ENCODE peak calls at places on chromosomes 11 and 22, in nine cellular contexts. H is heart left ventricle, R is H9, Y is substantia nigra, K is ACHN, T is germinal center, X is choroid plexus epithelial cell, L is mesendoderm, A is EL. W is an unnamed sample.

GRCh38 chr11:108568183-108568858 is 25.2 kb downstream of the EXPH5 start:
- DNase-seq in H (no peak), R (no peak), Y (no peak), K (no peak), T (no peak), X (no peak), L (no peak), A (no peak), W (no peak)

GRCh38 chr11:44934110-44934509 is 16.6 kb downstream of the TP53I11 start:
- DNase-seq in H (no peak), R (no peak), Y (no peak), K (no peak), T (no peak), X (no peak), L (no peak), A (no peak), W (no peak)

GRCh38 chr22:46422896-46423295 is 87.4 kb downstream of the TRMU start:
- DNase-seq in H (peak), R (no peak), Y (no peak), K (no peak), T (no peak), X (no peak), L (no peak), A (no peak), W (no peak)

GRCh38 chr11:125892071-125892470 is 4.6 kb downstream of the HYLS1 start:
- DNase-seq in H (no peak), R (no peak), Y (no peak), K (no peak), T (no peak), X (no peak), L (no peak), A (peak), W (no peak)

GRCh38 chr11:3083321-3083720 is 26.1 kb upstream of the CARS1 start:
- DNase-seq in H (no peak), R (no peak), Y (no peak), K (no peak), T (no peak), X (no peak), L (no peak), A (no peak), W (no peak)

GRCh38 chr11:108662700-108663099 is 2.2 kb upstream of the DDX10 start:
- DNase-seq in H (no peak), R (no peak), Y (no peak), K (no peak), T (no peak), X (no peak), L (no peak), A (no peak), W (no peak)

GRCh38 chr11:48003926-48004325 is 23.6 kb downstream of the PTPRJ start:
- DNase-seq in H (no peak), R (no peak), Y (no peak), K (no peak), T (no peak), X (no peak), L (no peak), A (no peak), W (no peak)

GRCh38 chr11:73326929-73327811 is 19.1 kb downstream of the ARHGEF17 start:
- DNase-seq in H (no peak), R (no peak), Y (no peak), K (no peak), T (no peak), X (peak), L (no peak), A (peak), W (peak)

GRCh38 chr22:46672731-46673130 is 52.5 kb downstream of the GRAMD4 start:
- DNase-seq in H (no peak), R (no peak), Y (no peak), K (no peak), T (no peak), X (no peak), L (no peak), A (no peak), W (no peak)

GRCh38 chr11:34626393-34626792 is 5.5 kb downstream of the EHF start:
- DNase-seq in H (no peak), R (no peak), Y (no peak), K (no peak), T (no peak), X (no peak), L (no peak), A (no peak), W (no peak)

GRCh38 chr22:37324340-37325023 is 42.2 kb downstream of the CYTH4 start:
- DNase-seq in H (no peak), R (no peak), Y (no peak), K (no peak), T (no peak), X (no peak), L (no peak), A (no peak), W (peak)

GRCh38 chr22:39545310-39546063 is 12.9 kb upstream of the RPS19BP1 start:
- DNase-seq in H (no peak), R (peak), Y (no peak), K (peak), T (no peak), X (no peak), L (peak), A (no peak), W (no peak)

GRCh38 chr11:126225266-126225665 is 13.7 kb downstream of the FAM118B start:
- DNase-seq in H (no peak), R (no peak), Y (no peak), K (no peak), T (no peak), X (no peak), L (no peak), A (no peak), W (no peak)

GRCh38 chr22:39176067-39176621 is 23.7 kb upstream of the CBX7 start:
- DNase-seq in H (peak), R (peak), Y (no peak), K (peak), T (no peak), X (peak), L (peak), A (peak), W (no peak)

GRCh38 chr22:26508148-26508547 is 4.1 kb downstream of the TFIP11 start:
- DNase-seq in H (no peak), R (no peak), Y (no peak), K (no peak), T (no peak), X (no peak), L (no peak), A (no peak), W (no peak)

GRCh38 chr22:44828193-44828592 is 75.8 kb downstream of the ARHGAP8 start:
- DNase-seq in H (no peak), R (peak), Y (no peak), K (peak), T (peak), X (peak), L (peak), A (no peak), W (no peak)

GRCh38 chr11:86089659-86090058 is 20.8 kb upstream of the PICALM start:
- DNase-seq in H (no peak), R (no peak), Y (no peak), K (no peak), T (no peak), X (peak), L (no peak), A (peak), W (no peak)

GRCh38 chr11:126135182-126136176 is 72.8 kb upstream of the CDON start:
- DNase-seq in H (no peak), R (no peak), Y (no peak), K (no peak), T (no peak), X (no peak), L (no peak), A (no peak), W (no peak)

GRCh38 chr11:70307176-70307575 is 36.7 kb downstream of the PPFIA1 start:
- DNase-seq in H (no peak), R (no peak), Y (no peak), K (no peak), T (no peak), X (peak), L (no peak), A (peak), W (no peak)

GRCh38 chr11:10026514-10026913 is 267.5 kb downstream of the SBF2 start:
- DNase-seq in H (no peak), R (no peak), Y (no peak), K (no peak), T (no peak), X (peak), L (no peak), A (peak), W (no peak)

GRCh38 chr22:42321908-42322561 is 51.6 kb upstream of the TCF20 start:
- DNase-seq in H (no peak), R (no peak), Y (no peak), K (no peak), T (no peak), X (peak), L (no peak), A (no peak), W (no peak)

GRCh38 chr11:64176751-64177150 is 9.2 kb upstream of the STIP1 start:
- DNase-seq in H (no peak), R (no peak), Y (no peak), K (no peak), T (no peak), X (no peak), L (no peak), A (no peak), W (no peak)

GRCh38 chr22:33958741-33959140 is 38.5 kb upstream of the LARGE1 start:
- DNase-seq in H (no peak), R (no peak), Y (no peak), K (no peak), T (no peak), X (no peak), L (no peak), A (no peak), W (no peak)

GRCh38 chr11:111097191-111097590 is 148.3 kb upstream of the POU2AF2 start:
- DNase-seq in H (peak), R (peak), Y (no peak), K (no peak), T (no peak), X (peak), L (peak), A (peak), W (peak)

GRCh38 chr11:61493832-61494231 is 14.7 kb upstream of the LRRC10B start:
- DNase-seq in H (no peak), R (no peak), Y (no peak), K (no peak), T (no peak), X (no peak), L (no peak), A (no peak), W (no peak)

GRCh38 chr22:39173050-39173706 is 20.7 kb upstream of the CBX7 start:
- DNase-seq in H (no peak), R (no peak), Y (no peak), K (no peak), T (no peak), X (no peak), L (no peak), A (no peak), W (no peak)

GRCh38 chr22:30308518-30309230 is 18.1 kb downstream of the TBC1D10A start:
- DNase-seq in H (peak), R (no peak), Y (no peak), K (no peak), T (peak), X (peak), L (no peak), A (no peak), W (no peak)

GRCh38 chr22:26579331-26579886 is 10.5 kb downstream of the TPST2 start:
- DNase-seq in H (peak), R (no peak), Y (no peak), K (no peak), T (peak), X (no peak), L (no peak), A (no peak), W (peak)

GRCh38 chr11:74011360-74012071 is 2.6 kb upstream of the UCP3 start:
- DNase-seq in H (no peak), R (no peak), Y (no peak), K (no peak), T (no peak), X (peak), L (no peak), A (no peak), W (no peak)

GRCh38 chr11:61141601-61142028 is 19.6 kb downstream of the VPS37C start:
- DNase-seq in H (peak), R (no peak), Y (no peak), K (no peak), T (no peak), X (no peak), L (no peak), A (no peak), W (no peak)

GRCh38 chr11:71339178-71339881 is 87.0 kb upstream of the SHANK2 start:
- DNase-seq in H (no peak), R (no peak), Y (no peak), K (no peak), T (no peak), X (no peak), L (no peak), A (no peak), W (no peak)

GRCh38 chr11:83374311-83374710 is 88.1 kb upstream of the CCDC90B start:
- DNase-seq in H (no peak), R (no peak), Y (no peak), K (no peak), T (no peak), X (no peak), L (no peak), A (no peak), W (no peak)

GRCh38 chr11:120121336-120121735 is 16.6 kb downstream of the TRIM29 start:
- DNase-seq in H (no peak), R (no peak), Y (no peak), K (no peak), T (no peak), X (no peak), L (peak), A (no peak), W (peak)

GRCh38 chr11:69949327-69949726 is 128.8 kb upstream of the ANO1 start:
- DNase-seq in H (peak), R (peak), Y (no peak), K (peak), T (no peak), X (peak), L (peak), A (peak), W (no peak)

GRCh38 chr11:118783724-118784495 is 7.1 kb downstream of the DDX6 start:
- DNase-seq in H (peak), R (no peak), Y (no peak), K (no peak), T (no peak), X (no peak), L (no peak), A (no peak), W (peak)

W was measured in Right ventricle myocardium inferior.